ENCODE peak calls at places on chromosomes 2 and 18, in five cellular contexts. B is A549, K is stomach, D is mesothelial cell of epicardium, Z is tibial nerve. Y is an unnamed sample.
A peak's percentile ranks its signal among the peaks of the same experiment; 100 is the strongest.

GRCh38 chr2:126953483-126953882 is 54.8 kb downstream of the TEX51 start:
- DNase-seq in B (no peak), Z (no peak), K (no peak), D (no peak), Y (no peak)

GRCh38 chr2:224333631-224334030 is 68.3 kb downstream of the FAM124B start:
- DNase-seq in Z (no peak), B (no peak), D (no peak), K (no peak), Y (no peak)

GRCh38 chr2:200253631-200254030 is 52.9 kb upstream of the SPATS2L start:
- DNase-seq in D (no peak), Z (no peak), K (no peak), B (no peak), Y (no peak)

GRCh38 chr2:174666312-174666711 is 68.7 kb upstream of the WIPF1 start:
- DNase-seq in Z (no peak), B (no peak), D (no peak), K (no peak), Y (no peak)

GRCh38 chr2:85765081-85765731 is 11.4 kb downstream of the ATOH8 start:
- DNase-seq in B (no peak), Z (no peak), K (no peak), D (no peak), Y (no peak)

GRCh38 chr2:169815849-169816248 is 8.9 kb downstream of the METTL5 start:
- DNase-seq in Z (no peak), B (peak; percentile 21), D (no peak), K (no peak), Y (no peak)

GRCh38 chr18:49898421-49898820 is 85.1 kb upstream of the ACAA2 start:
- DNase-seq in K (peak; percentile 48), B (peak; percentile 5), D (peak; percentile 38), Z (peak; percentile 59), Y (peak; percentile 48)

GRCh38 chr2:144518744-144519596 is 949 bp downstream of the ZEB2 start:
- DNase-seq in Z (no peak), D (no peak), B (no peak), K (no peak), Y (peak; percentile 59)

GRCh38 chr2:115558725-115559124 is 1116.3 kb downstream of the DPP10 start:
- DNase-seq in K (no peak), B (no peak), D (no peak), Z (no peak), Y (no peak)

GRCh38 chr18:39058386-39059000 is 1492.9 kb upstream of the CELF4 start:
- DNase-seq in K (no peak), D (no peak), B (no peak), Z (no peak), Y (no peak)

GRCh38 chr2:222861411-222862067 is 703 bp downstream of the ACSL3 start:
- DNase-seq in D (no peak), K (peak; percentile 34), B (no peak), Z (no peak), Y (peak; percentile 51)

GRCh38 chr2:181438298-181438697 is 18.9 kb upstream of the ITGA4 start:
- DNase-seq in K (no peak), Z (no peak), B (no peak), D (no peak), Y (no peak)

GRCh38 chr2:106638043-106638442 is 150.9 kb downstream of the CD8B2 start:
- DNase-seq in K (no peak), D (no peak), B (no peak), Z (no peak), Y (no peak)

GRCh38 chr2:104658149-104658839 is 195.6 kb upstream of the POU3F3 start:
- DNase-seq in K (no peak), Z (peak; percentile 13), D (no peak), B (no peak), Y (no peak)

GRCh38 chr2:134338180-134338579 is 84.3 kb downstream of the MGAT5 start:
- DNase-seq in B (no peak), K (no peak), D (no peak), Z (no peak), Y (no peak)

GRCh38 chr2:27989149-27989548 is 98.6 kb downstream of the BABAM2 start:
- DNase-seq in Z (no peak), D (no peak), B (no peak), K (no peak), Y (no peak)

GRCh38 chr2:159194241-159194640 is 92.3 kb downstream of the WDSUB1 start:
- DNase-seq in Z (no peak), D (no peak), K (no peak), B (no peak), Y (no peak)

GRCh38 chr2:98839292-98839691 is 96.7 kb downstream of the CRACDL start:
- DNase-seq in Z (no peak), B (no peak), K (no peak), D (no peak), Y (no peak)

GRCh38 chr18:5868218-5868904 is 27.0 kb downstream of the TMEM200C start:
- DNase-seq in Z (peak; percentile 75), K (peak; percentile 63), D (peak; percentile 57), B (peak; percentile 13), Y (peak; percentile 45)

GRCh38 chr2:216536725-216537124 is 38.1 kb downstream of the RPL37A start:
- DNase-seq in B (no peak), Z (no peak), D (no peak), K (no peak), Y (no peak)

GRCh38 chr18:10215444-10215843 is 239.0 kb upstream of the APCDD1 start:
- DNase-seq in Z (no peak), K (no peak), D (no peak), B (no peak), Y (no peak)

GRCh38 chr2:240953426-240954425 is 44.7 kb upstream of the SNED1 start:
- DNase-seq in B (no peak), D (no peak), K (peak; percentile 16), Z (no peak), Y (no peak)

GRCh38 chr2:216691210-216691741 is 4.1 kb downstream of the IGFBP5 start:
- DNase-seq in D (peak; percentile 84), B (peak; percentile 27), K (peak; percentile 75), Z (peak; percentile 85), Y (peak; percentile 65)

GRCh38 chr2:114684404-114684803 is 242.0 kb downstream of the DPP10 start:
- DNase-seq in K (no peak), B (no peak), D (no peak), Z (no peak), Y (no peak)

GRCh38 chr2:42979416-42979869 is 187.1 kb upstream of the HAAO start:
- DNase-seq in D (no peak), B (no peak), K (peak; percentile 72), Z (no peak), Y (no peak)

GRCh38 chr18:48123324-48123723 is 192.9 kb upstream of the SMAD2 start:
- DNase-seq in B (no peak), K (no peak), D (no peak), Z (no peak), Y (no peak)

GRCh38 chr2:134411828-134412638 is 158.2 kb downstream of the MGAT5 start:
- DNase-seq in Z (peak; percentile 73), B (peak; percentile 18), K (peak; percentile 67), D (no peak), Y (peak; percentile 78)

DNA sequence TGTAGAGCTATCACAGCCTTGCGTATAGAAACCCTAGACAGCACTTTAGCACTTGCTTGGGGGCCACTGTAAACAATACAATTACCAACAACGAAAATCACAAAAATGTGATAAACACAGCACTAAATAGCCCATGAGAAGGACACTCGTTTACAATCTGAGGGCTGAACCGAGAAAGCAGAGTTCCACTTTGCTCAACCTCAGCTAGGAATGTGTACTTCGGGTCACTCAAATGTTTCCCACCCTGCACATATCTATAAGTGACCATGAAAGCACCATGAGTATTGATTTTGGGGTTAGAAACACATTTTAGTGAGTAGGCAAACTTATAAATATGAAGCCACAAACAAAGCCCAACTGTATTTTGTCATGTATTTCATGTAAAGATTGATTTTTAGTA is 62.3 kb downstream of the FRZB start:
- DNase-seq in Z (no peak), D (no peak), B (no peak), K (no peak), Y (no peak)
- TF ChIP-seq CTCF in Z (no peak), D (no peak), B (no peak), K (no peak), Y (no peak)

GRCh38 chr2:232779935-232780334 is 3.6 kb upstream of the KCNJ13 start:
- DNase-seq in K (peak; percentile 73), D (no peak), B (no peak), Z (no peak), Y (no peak)
- TF ChIP-seq CTCF in K (no peak), D (no peak), B (no peak), Z (no peak), Y (no peak)

GRCh38 chr2:119114266-119114665 is 44.3 kb downstream of the C1QL2 start:
- DNase-seq in D (no peak), B (no peak), K (no peak), Z (no peak), Y (no peak)
- TF ChIP-seq CTCF in D (no peak), B (no peak), K (no peak), Z (no peak), Y (no peak)

GRCh38 chr2:195308163-195308562 is 348.9 kb upstream of the SLC39A10 start:
- DNase-seq in B (no peak), K (no peak), D (no peak), Z (no peak), Y (no peak)

GRCh38 chr2:195307751-195308150 is 349.3 kb upstream of the SLC39A10 start:
- DNase-seq in D (no peak), B (no peak), K (no peak), Z (no peak), Y (no peak)

GRCh38 chr2:195304310-195304709 is 352.7 kb upstream of the SLC39A10 start:
- DNase-seq in B (no peak), Z (no peak), K (no peak), D (no peak), Y (no peak)
- TF ChIP-seq CTCF in B (peak; percentile 11), Z (no peak), K (no peak), D (no peak), Y (peak; percentile 22)

GRCh38 chr18:36662000-36662399 is 166.8 kb downstream of the TPGS2 start:
- DNase-seq in Z (no peak), D (no peak), B (no peak), K (no peak), Y (no peak)
- TF ChIP-seq CTCF in Z (no peak), D (no peak), B (no peak), K (no peak), Y (peak; percentile 24)

GRCh38 chr2:157596992-157597681 is 31.5 kb downstream of the ACVR1C start:
- DNase-seq in K (peak; percentile 43), Z (no peak), B (peak; percentile 7), D (no peak), Y (peak; percentile 50)
- TF ChIP-seq CTCF in K (peak; percentile 17), Z (peak; percentile 33), B (peak; percentile 39), D (no peak), Y (peak; percentile 57)